ENCODE peak calls at places on chromosomes 16 and 17, in four cellular contexts. S is stimulated activated CD8-positive, alpha-beta memory T cell treated with anti-CD3 and anti-CD28 coated beads, Interleukin-7, amount 100 ng/mL, for 24 hours; V is OCI-LY7; M is LoVo. O is an unnamed sample.
A peak's percentile ranks its signal among the peaks of the same experiment; 100 is the strongest.

GRCh38 chr16:31507929-31508705 is at the start of gene RUSF1:
- DNase-seq in V (peak; percentile 83), S (peak; percentile 72), M (peak; percentile 85), O (peak; percentile 82)

GRCh38 chr17:1714488-1714979 is 4.4 kb upstream of the TLCD2 start:
- DNase-seq in S (no peak), V (no peak), M (peak; percentile 93), O (no peak)

GRCh38 chr16:31073823-31074072 is 292 bp downstream of the ZNF668 start:
- DNase-seq in M (no peak), V (no peak), S (no peak), O (no peak)

GRCh38 chr17:65463242-65463641 is 98.2 kb downstream of the AXIN2 start:
- DNase-seq in M (no peak), S (no peak), V (no peak), O (no peak)

GRCh38 chr17:18932360-18933055 is 19.5 kb upstream of the SLC5A10 start:
- DNase-seq in M (no peak), V (no peak), S (no peak), O (no peak)

GRCh38 chr17:77353684-77354419 is 213.1 kb downstream of the SEC14L1 start:
- DNase-seq in V (no peak), M (no peak), S (no peak), O (no peak)

GRCh38 chr17:41801374-41802062 is 10.2 kb downstream of the P3H4 start:
- DNase-seq in S (peak; percentile 58), M (peak; percentile 83), V (peak; percentile 82), O (no peak)

GRCh38 chr17:52477824-52478614 is 319.5 kb upstream of the CA10 start:
- DNase-seq in V (no peak), S (no peak), M (no peak), O (no peak)

GRCh38 chr17:65515959-65516948 is 45.2 kb downstream of the AXIN2 start:
- DNase-seq in M (peak; percentile 69), V (no peak), S (no peak), O (no peak)

GRCh38 chr17:44355310-44355640 is 8.4 kb downstream of the FAM171A2 start:
- DNase-seq in M (no peak), S (no peak), V (no peak), O (no peak)

GRCh38 chr17:18059283-18059682 is 20.1 kb downstream of the GID4 start:
- DNase-seq in S (no peak), M (no peak), V (no peak), O (no peak)

GRCh38 chr17:45104907-45105624 is 27.2 kb downstream of the PLCD3 start:
- DNase-seq in M (no peak), S (no peak), V (no peak), O (no peak)

GRCh38 chr16:75580-76501 is 2.2 kb upstream of the MPG start:
- DNase-seq in M (peak; percentile 24), S (no peak), V (peak; percentile 33), O (peak; percentile 97)

GRCh38 chr17:78986048-78986648 is 6.4 kb upstream of the LGALS3BP start:
- DNase-seq in M (no peak), S (no peak), V (peak; percentile 47), O (peak; percentile 83)

GRCh38 chr16:90031931-90032663 is 12.8 kb upstream of the DBNDD1 start:
- DNase-seq in V (no peak), M (no peak), S (no peak), O (peak; percentile 48)

GRCh38 chr16:69873783-69874182 is 77.4 kb upstream of the CLEC18A start:
- DNase-seq in V (no peak), M (no peak), S (no peak), O (no peak)

GRCh38 chr17:70338946-70339354 is 169.6 kb downstream of the KCNJ2 start:
- DNase-seq in M (no peak), V (no peak), S (no peak), O (no peak)

GRCh38 chr16:10988164-10988803 is 43.9 kb downstream of the CLEC16A start:
- DNase-seq in M (no peak), V (peak; percentile 32), S (peak; percentile 54), O (no peak)

GRCh38 chr16:13883881-13884280 is 36.1 kb upstream of the ERCC4 start:
- DNase-seq in V (no peak), M (no peak), S (no peak), O (no peak)

GRCh38 chr17:75404739-75405364 is 626 bp downstream of the GRB2 start:
- DNase-seq in V (peak; percentile 78), S (no peak), M (peak; percentile 47), O (no peak)

GRCh38 chr16:57967916-57968315 is 3.0 kb downstream of the CNGB1 start:
- DNase-seq in S (no peak), V (no peak), M (no peak), O (no peak)

GRCh38 chr16:76932541-76933211 is 258.3 kb upstream of the MON1B start:
- DNase-seq in M (no peak), S (no peak), V (no peak), O (no peak)

GRCh38 chr16:53949716-53950410 is 245.9 kb downstream of the FTO start:
- DNase-seq in V (no peak), S (no peak), M (no peak), O (no peak)

O was measured in MV-4-11.